ENCODE peak calls at places on chromosome 7, in four cellular contexts. M, N, Z and C are unnamed samples.
A peak's percentile ranks its signal among the peaks of the same experiment; 100 is the strongest.

GRCh38 chr7:45187946-45188411 is 30.4 kb downstream of the RAMP3 start:
- DNase-seq in N (no peak), Z (no peak), M (no peak), C (no peak)

GRCh38 chr7:98409843-98410242 is 9.0 kb upstream of the BAIAP2L1 start:
- DNase-seq in N (no peak), Z (no peak), M (peak; percentile 18), C (no peak)

GRCh38 chr7:39622609-39623311 is 612 bp upstream of the RALA start:
- DNase-seq in Z (no peak), M (no peak), N (no peak), C (no peak)

GRCh38 chr7:135884495-135885237 is 92.5 kb downstream of the MTPN start:
- DNase-seq in N (no peak), M (no peak), Z (no peak), C (no peak)

GRCh38 chr7:4878336-4879335 is 4.9 kb downstream of the RADIL start:
- DNase-seq in M (no peak), N (no peak), Z (no peak), C (no peak)

GRCh38 chr7:87216701-87217508 is 2.6 kb downstream of the TMEM243 start:
- DNase-seq in N (no peak), Z (no peak), M (no peak), C (no peak)

GRCh38 chr7:80413395-80413955 is 98.4 kb downstream of the GNAT3 start:
- DNase-seq in N (no peak), Z (no peak), M (no peak), C (no peak)

GRCh38 chr7:108181073-108181985 is 51.2 kb upstream of the LAMB4 start:
- DNase-seq in Z (no peak), N (peak; percentile 67), M (peak; percentile 81), C (no peak)

GRCh38 chr7:55024776-55025175 is 6.0 kb downstream of the EGFR start:
- DNase-seq in Z (no peak), N (peak; percentile 65), M (peak; percentile 85), C (no peak)

GRCh38 chr7:78400038-78400437 is 601.5 kb downstream of the PHTF2 start:
- DNase-seq in Z (no peak), M (no peak), N (no peak), C (no peak)

GRCh38 chr7:157409149-157409752 is 72.4 kb downstream of the DNAJB6 start:
- DNase-seq in Z (no peak), N (no peak), M (no peak), C (no peak)

GRCh38 chr7:128166603-128167315 is 74.3 kb upstream of the LEP start:
- DNase-seq in M (peak; percentile 1), Z (no peak), N (no peak), C (no peak)
- TF ChIP-seq CTCF in M (no peak), Z (no peak), N (no peak), C (no peak)

DNA sequence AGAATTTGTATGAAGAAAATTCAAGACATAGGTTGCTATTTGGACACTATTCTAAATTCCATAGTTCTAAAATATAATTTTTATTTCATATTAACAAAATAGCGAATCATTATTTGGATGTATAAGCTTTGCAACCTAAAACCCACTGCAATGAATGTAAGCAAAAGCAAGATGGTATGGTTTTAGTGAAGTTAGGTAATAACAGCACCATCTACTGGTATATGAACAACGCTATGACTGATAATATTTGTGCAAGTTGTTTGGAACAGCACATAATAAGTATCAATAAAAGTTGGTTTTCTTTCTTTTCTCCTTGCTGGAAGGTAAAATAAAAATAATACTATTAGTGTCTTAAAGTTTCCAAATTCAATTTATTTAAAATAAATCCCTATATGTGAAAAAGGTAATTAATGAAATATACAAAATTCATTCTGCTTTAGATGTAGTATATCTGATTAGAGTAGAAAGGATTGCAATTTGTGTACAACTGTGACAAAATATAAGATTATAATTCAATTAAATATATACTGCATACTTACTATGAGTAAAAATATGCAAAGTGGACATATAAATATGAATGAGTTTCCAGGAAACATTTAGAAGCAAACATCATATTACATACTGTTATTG is 79.0 kb upstream of the LSM8 start:
- DNase-seq in N (peak; percentile 40), Z (no peak), M (peak; percentile 31), C (no peak)
- TF ChIP-seq CTCF in N (peak; percentile 58), Z (peak; percentile 76), M (peak; percentile 36), C (peak; percentile 45)

GRCh38 chr7:37488163-37488759 is 39.6 kb upstream of the ELMO1 start:
- DNase-seq in N (no peak), Z (no peak), M (peak; percentile 7), C (no peak)
- TF ChIP-seq CTCF in N (no peak), Z (no peak), M (no peak), C (no peak)

GRCh38 chr7:32163911-32164310 is 93.7 kb upstream of the PDE1C start:
- DNase-seq in Z (no peak), N (peak; percentile 65), M (peak; percentile 45), C (no peak)

GRCh38 chr7:32164341-32164996 is 94.3 kb upstream of the PDE1C start:
- DNase-seq in N (peak; percentile 76), M (peak; percentile 79), Z (no peak), C (no peak)

GRCh38 chr7:32167256-32167655 is 97.0 kb upstream of the PDE1C start:
- DNase-seq in M (no peak), N (peak; percentile 4), Z (no peak), C (no peak)

GRCh38 chr7:32161708-32162107 is 91.5 kb upstream of the PDE1C start:
- DNase-seq in N (peak; percentile 73), Z (no peak), M (peak; percentile 85), C (no peak)

DNA sequence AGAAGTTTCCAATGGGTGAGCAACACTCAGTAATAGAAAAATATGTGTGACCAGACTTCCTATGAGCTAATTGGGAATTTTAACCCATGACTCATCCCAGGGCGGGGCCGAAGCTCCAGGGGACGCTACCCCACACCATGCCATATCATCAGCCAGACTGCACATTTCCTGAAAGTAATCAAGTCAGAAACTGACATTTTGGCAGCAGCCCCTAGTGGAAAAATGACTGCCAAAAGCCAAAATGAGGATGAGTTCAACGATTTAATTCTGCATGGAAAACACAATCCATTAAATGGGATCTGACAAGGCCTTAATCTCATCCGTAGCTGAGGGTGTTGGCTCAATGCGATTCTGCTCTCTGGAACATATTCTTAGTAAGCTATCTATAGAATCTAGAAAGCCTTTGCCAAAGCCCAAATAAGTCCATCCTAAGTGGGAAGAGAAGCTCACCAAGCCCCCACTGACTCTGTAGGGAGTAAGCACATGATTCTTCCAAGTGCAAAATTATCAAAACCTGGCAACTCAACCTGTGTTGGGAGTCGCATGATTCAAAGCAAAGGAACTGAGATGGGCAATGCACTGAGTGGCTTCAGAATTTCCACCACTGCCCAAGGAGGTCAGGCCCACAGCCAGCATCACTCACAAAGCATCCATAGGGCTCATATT is 93.1 kb upstream of the PDE1C start:
- DNase-seq in N (peak; percentile 85), M (peak; percentile 91), Z (no peak), C (no peak)
- TF ChIP-seq CTCF in N (no peak), M (no peak), Z (no peak), C (no peak)